ENCODE peak calls at places on chromosomes 4 and X, in four cellular contexts. One of them, this sample, is unnamed.

GRCh38 chr4:40058121-40058520 is 1.5 kb downstream of the N4BP2 start:
- DNase-seq in SK-N-SH: peak; percentile 36
- DNase-seq in K562: peak; percentile 19
- DNase-seq in H1: no peak
- DNase-seq in this sample: no peak

GRCh38 chrX:30957753-30958152 is 68.7 kb upstream of the TAB3 start:
- DNase-seq in SK-N-SH: no peak
- DNase-seq in K562: no peak
- DNase-seq in H1: no peak
- DNase-seq in this sample: no peak

GRCh38 chr4:20252656-20253271 is 1.1 kb downstream of the SLIT2 start:
- DNase-seq in SK-N-SH: peak; percentile 55
- DNase-seq in K562: no peak
- DNase-seq in H1: no peak
- DNase-seq in this sample: peak; percentile 33

GRCh38 chrX:71492086-71493065 is 40.5 kb upstream of the OGT start:
- DNase-seq in SK-N-SH: peak; percentile 15
- DNase-seq in K562: no peak
- DNase-seq in H1: no peak
- DNase-seq in this sample: no peak

GRCh38 chr4:19177616-19178015 is 1074.1 kb upstream of the SLIT2 start:
- DNase-seq in SK-N-SH: no peak
- DNase-seq in K562: no peak
- DNase-seq in H1: no peak
- DNase-seq in this sample: no peak

GRCh38 chr4:153725070-153725810 is 34.6 kb downstream of the RNF175 start:
- DNase-seq in SK-N-SH: no peak
- DNase-seq in K562: no peak
- DNase-seq in H1: no peak
- DNase-seq in this sample: no peak

GRCh38 chrX:66030505-66031317 is 9.2 kb downstream of the VSIG4 start:
- DNase-seq in SK-N-SH: peak; percentile 7
- DNase-seq in K562: peak; percentile 61
- DNase-seq in H1: no peak
- DNase-seq in this sample: peak; percentile 19

GRCh38 chrX:71118985-71119535 is 664 bp downstream of the MED12 start:
- DNase-seq in SK-N-SH: no peak
- DNase-seq in K562: peak; percentile 27
- DNase-seq in H1: no peak
- DNase-seq in this sample: no peak

GRCh38 chr4:3304831-3305609 is 12.2 kb downstream of the RGS12 start:
- DNase-seq in SK-N-SH: peak; percentile 76
- DNase-seq in K562: no peak
- DNase-seq in H1: no peak
- DNase-seq in this sample: peak; percentile 3

GRCh38 chrX:48703642-48704481 is 7.3 kb downstream of the SUV39H1 start:
- DNase-seq in SK-N-SH: no peak
- DNase-seq in K562: no peak
- DNase-seq in H1: no peak
- DNase-seq in this sample: no peak

GRCh38 chr4:3013839-3014350 is 50.5 kb downstream of the GRK4 start:
- DNase-seq in SK-N-SH: no peak
- DNase-seq in K562: peak; percentile 60
- DNase-seq in H1: no peak
- DNase-seq in this sample: no peak

GRCh38 chr4:2333356-2333841 is 71.5 kb upstream of the MXD4 start:
- DNase-seq in SK-N-SH: peak; percentile 26
- DNase-seq in K562: peak; percentile 7
- DNase-seq in H1: no peak
- DNase-seq in this sample: no peak

GRCh38 chrX:106862972-106863688 is 40.0 kb downstream of the RIPPLY1 start:
- DNase-seq in SK-N-SH: peak; percentile 24
- DNase-seq in K562: peak; percentile 6
- DNase-seq in H1: peak; percentile 15
- DNase-seq in this sample: peak; percentile 47

GRCh38 chr4:153512162-153512852 is 46.1 kb downstream of the TMEM131L start:
- DNase-seq in SK-N-SH: no peak
- DNase-seq in K562: no peak
- DNase-seq in H1: no peak
- DNase-seq in this sample: no peak

GRCh38 chrX:39636481-39636880 is 461.3 kb downstream of the BCOR start:
- DNase-seq in SK-N-SH: no peak
- DNase-seq in K562: no peak
- DNase-seq in H1: no peak
- DNase-seq in this sample: no peak

GRCh38 chr4:13483142-13484044 is 747 bp downstream of the RAB28 start:
- DNase-seq in SK-N-SH: peak; percentile 42
- DNase-seq in K562: peak; percentile 37
- DNase-seq in H1: no peak
- DNase-seq in this sample: peak; percentile 50

GRCh38 chrX:130974323-130974722 is 71.3 kb upstream of the ENOX2 start:
- DNase-seq in SK-N-SH: no peak
- DNase-seq in K562: no peak
- DNase-seq in H1: no peak
- DNase-seq in this sample: no peak

GRCh38 chr4:138815811-138816210 is 199.8 kb upstream of the NOCT start:
- DNase-seq in SK-N-SH: no peak
- DNase-seq in K562: no peak
- DNase-seq in H1: no peak
- DNase-seq in this sample: no peak

GRCh38 chr4:123838426-123838825 is 441.8 kb downstream of the SPRY1 start:
- DNase-seq in SK-N-SH: no peak
- DNase-seq in K562: no peak
- DNase-seq in H1: no peak
- DNase-seq in this sample: no peak

GRCh38 chrX:9966775-9967408 is at the start of gene CLDN34:
- DNase-seq in SK-N-SH: no peak
- DNase-seq in K562: peak; percentile 15
- DNase-seq in H1: no peak
- DNase-seq in this sample: no peak

GRCh38 chr4:1842993-1843448 is 12.9 kb downstream of the LETM1 start:
- DNase-seq in SK-N-SH: no peak
- DNase-seq in K562: no peak
- DNase-seq in H1: no peak
- DNase-seq in this sample: no peak

GRCh38 chr4:156374894-156375293 is 421.2 kb upstream of the CTSO start:
- DNase-seq in SK-N-SH: no peak
- DNase-seq in K562: no peak
- DNase-seq in H1: no peak
- DNase-seq in this sample: no peak

GRCh38 chr4:156378053-156378665 is 424.5 kb upstream of the CTSO start:
- DNase-seq in SK-N-SH: peak; percentile 23
- DNase-seq in K562: no peak
- DNase-seq in H1: no peak
- DNase-seq in this sample: peak; percentile 26

GRCh38 chr4:156374069-156374468 is 420.4 kb upstream of the CTSO start:
- DNase-seq in SK-N-SH: no peak
- DNase-seq in K562: no peak
- DNase-seq in H1: no peak
- DNase-seq in this sample: no peak

DNA sequence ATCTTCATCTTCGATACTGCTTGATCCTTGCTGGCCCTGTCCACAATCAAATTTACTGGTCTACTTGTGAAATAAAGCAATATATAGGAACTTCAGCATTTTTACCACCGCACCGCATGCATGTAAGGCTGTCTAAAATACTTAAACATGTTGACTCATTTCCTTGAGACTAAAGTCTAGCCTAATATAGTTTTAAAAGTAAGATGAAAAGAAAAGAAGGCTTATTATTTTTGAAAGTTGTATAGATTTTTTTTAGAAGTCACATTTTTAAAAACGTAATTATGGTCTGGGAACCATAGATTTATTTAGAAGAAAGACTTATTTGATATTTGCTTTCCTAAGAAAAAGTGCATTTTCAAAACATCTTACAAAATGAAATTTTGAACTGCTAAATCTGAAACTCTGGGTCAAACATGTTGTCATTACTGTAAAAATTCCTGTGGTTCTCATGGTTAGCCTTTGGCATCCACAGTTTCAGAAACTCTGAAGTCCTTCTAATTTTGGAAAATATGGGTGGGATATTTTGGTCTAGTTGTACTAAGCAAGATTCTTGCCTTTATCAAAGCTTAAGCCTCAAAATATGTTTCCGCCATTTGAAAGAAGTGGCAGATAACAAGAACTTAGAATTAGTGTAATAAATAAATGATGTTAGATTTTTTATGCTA is 423.5 kb upstream of the CTSO start:
- DNase-seq in SK-N-SH: no peak
- DNase-seq in K562: no peak
- DNase-seq in H1: no peak
- DNase-seq in this sample: no peak
- TF ChIP-seq TEAD4 in SK-N-SH: no peak
- TF ChIP-seq TEAD4 in K562: no peak
- TF ChIP-seq TEAD4 in H1: no peak
- TF ChIP-seq TEAD4 in this sample: no peak

DNA sequence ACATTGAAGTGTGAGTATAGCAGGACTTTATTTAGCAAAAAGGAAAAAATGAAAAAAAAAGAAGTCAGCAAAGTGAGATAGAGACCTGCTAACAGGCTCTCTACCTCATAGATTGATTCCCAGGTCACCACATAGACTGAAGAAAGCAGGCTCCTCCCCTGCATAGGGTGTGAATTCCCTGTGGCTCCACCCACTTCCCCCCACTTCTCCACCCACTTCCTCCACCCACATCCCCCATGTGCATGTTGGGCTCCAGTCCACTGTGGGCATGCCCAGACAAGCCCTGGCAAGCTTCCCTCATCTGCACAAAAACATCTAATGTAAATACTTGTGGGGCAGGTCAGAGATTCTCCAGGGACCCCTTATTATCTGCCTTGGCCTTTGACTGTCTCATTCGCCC is 97.8 kb downstream of the TMEM47 start:
- DNase-seq in SK-N-SH: no peak
- DNase-seq in K562: no peak
- DNase-seq in H1: no peak
- DNase-seq in this sample: peak; percentile 52
- TF ChIP-seq TEAD4 in SK-N-SH: no peak
- TF ChIP-seq TEAD4 in K562: no peak
- TF ChIP-seq TEAD4 in H1: no peak
- TF ChIP-seq TEAD4 in this sample: no peak

DNA sequence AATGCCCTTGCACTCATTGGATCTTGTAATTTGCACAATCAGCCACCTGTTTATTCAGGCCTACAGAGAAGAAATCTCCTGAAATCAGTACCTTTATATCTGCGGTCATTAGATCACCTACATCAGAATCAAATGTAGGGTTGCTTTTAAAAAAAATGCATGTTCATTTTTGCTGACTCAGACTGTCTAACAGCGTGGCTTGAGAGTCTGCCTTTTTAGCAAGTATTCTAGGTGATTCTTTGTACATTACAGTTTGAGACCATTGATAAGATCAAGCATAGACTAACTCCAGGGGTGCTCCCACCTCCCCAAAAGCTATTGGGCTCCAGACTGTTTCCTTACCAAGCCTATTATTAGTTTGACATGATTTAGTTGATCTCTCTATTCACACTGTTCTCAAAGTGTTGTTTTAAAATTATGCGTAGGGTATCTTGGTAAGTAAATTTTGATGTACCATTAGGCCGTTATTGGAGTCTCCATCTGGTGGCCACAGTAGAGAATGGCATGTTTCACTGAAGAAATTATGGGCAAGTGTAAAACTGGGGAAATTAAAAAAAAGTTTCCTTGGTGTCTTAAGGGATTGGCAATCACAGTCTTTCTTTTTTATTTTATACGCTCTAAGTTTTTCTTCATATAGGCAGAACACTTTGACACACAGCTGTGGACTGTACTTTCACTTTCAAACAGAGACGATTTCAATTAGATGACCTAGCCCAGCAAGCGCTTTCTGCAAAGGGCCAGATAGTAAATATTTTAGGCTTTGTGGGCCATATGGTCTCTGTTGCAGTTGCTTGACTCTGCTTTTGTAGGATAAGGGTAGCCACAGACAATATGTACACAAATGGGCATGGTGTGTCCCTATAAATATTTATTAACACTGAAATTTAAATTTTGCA is 33.7 kb upstream of the MSL3 start:
- DNase-seq in SK-N-SH: peak; percentile 42
- DNase-seq in K562: peak; percentile 29
- DNase-seq in H1: no peak
- DNase-seq in this sample: no peak
- TF ChIP-seq TEAD4 in SK-N-SH: no peak
- TF ChIP-seq TEAD4 in K562: no peak
- TF ChIP-seq TEAD4 in H1: no peak
- TF ChIP-seq TEAD4 in this sample: no peak

GRCh38 chrX:154750301-154751120 is at the start of gene GAB3:
- DNase-seq in SK-N-SH: peak; percentile 65
- DNase-seq in K562: no peak
- DNase-seq in H1: no peak
- DNase-seq in this sample: peak; percentile 41
- TF ChIP-seq TEAD4 in SK-N-SH: no peak
- TF ChIP-seq TEAD4 in K562: no peak
- TF ChIP-seq TEAD4 in H1: no peak
- TF ChIP-seq TEAD4 in this sample: no peak

GRCh38 chrX:47539860-47540259 is 21.1 kb upstream of the ARAF start:
- DNase-seq in SK-N-SH: no peak
- DNase-seq in K562: no peak
- DNase-seq in H1: no peak
- DNase-seq in this sample: no peak

GRCh38 chrX:47543496-47543895 is 17.5 kb upstream of the ARAF start:
- DNase-seq in SK-N-SH: no peak
- DNase-seq in K562: no peak
- DNase-seq in H1: no peak
- DNase-seq in this sample: no peak

GRCh38 chrX:47540754-47541538 is 20.1 kb upstream of the ARAF start:
- DNase-seq in SK-N-SH: peak; percentile 80
- DNase-seq in K562: peak; percentile 90
- DNase-seq in H1: peak; percentile 49
- DNase-seq in this sample: peak; percentile 54
- TF ChIP-seq TEAD4 in SK-N-SH: no peak
- TF ChIP-seq TEAD4 in K562: no peak
- TF ChIP-seq TEAD4 in H1: no peak
- TF ChIP-seq TEAD4 in this sample: no peak

DNA sequence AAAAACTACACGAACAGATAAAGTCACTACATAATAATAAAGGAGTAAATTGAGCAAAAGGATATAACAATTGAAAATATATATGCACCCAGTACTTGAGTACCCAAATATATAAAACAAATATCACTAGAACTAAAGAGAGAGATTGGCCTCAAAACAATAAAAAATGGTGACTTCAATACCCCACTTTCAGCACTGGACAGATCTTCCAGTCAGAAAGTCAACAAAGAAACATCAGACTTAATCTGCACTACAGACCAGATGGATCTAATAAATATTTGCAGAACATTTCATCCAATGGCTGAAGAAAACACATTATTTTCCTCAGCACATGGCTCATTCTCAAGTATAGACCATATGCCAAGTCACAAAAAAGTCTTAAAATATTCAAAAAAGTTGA is 503.6 kb downstream of the NAP1L3 start:
- DNase-seq in SK-N-SH: no peak
- DNase-seq in K562: no peak
- DNase-seq in H1: no peak
- DNase-seq in this sample: no peak
- TF ChIP-seq TEAD4 in SK-N-SH: no peak
- TF ChIP-seq TEAD4 in K562: no peak
- TF ChIP-seq TEAD4 in H1: no peak
- TF ChIP-seq TEAD4 in this sample: no peak